ENCODE peak calls at places on chromosome 22, in six cellular contexts. F is AG09319, M is WTC11, O is GM12865, W is thoracic aorta, A is progenitor cell of endocrine pancreas. C is an unnamed sample.
A peak's percentile ranks its signal among the peaks of the same experiment; 100 is the strongest.

GRCh38 chr22:46588279-46589140 is 31.7 kb upstream of the GRAMD4 start:
- DNase-seq in F (no peak), M (no peak), O (no peak), W (no peak), A (no peak), C (no peak)

GRCh38 chr22:32023251-32023827 is 19.7 kb upstream of the SLC5A1 start:
- DNase-seq in F (no peak), M (no peak), O (no peak), W (no peak), A (no peak), C (no peak)

GRCh38 chr22:23815781-23816551 is 22.8 kb downstream of the DERL3 start:
- DNase-seq in F (no peak), M (no peak), O (no peak), W (no peak), A (no peak), C (no peak)

GRCh38 chr22:17475318-17476212 is 87.7 kb upstream of the SLC25A18 start:
- DNase-seq in F (no peak), M (no peak), O (no peak), W (no peak), A (no peak), C (no peak)

GRCh38 chr22:24090581-24090980 is 79.5 kb downstream of the CABIN1 start:
- DNase-seq in F (no peak), M (no peak), O (no peak), W (no peak), A (no peak), C (no peak)

GRCh38 chr22:39169797-39170466 is 17.5 kb upstream of the CBX7 start:
- DNase-seq in F (no peak), M (no peak), O (no peak), W (no peak), A (no peak), C (no peak)

GRCh38 chr22:21672107-21672629 is 6.4 kb downstream of the PPIL2 start:
- DNase-seq in F (no peak), M (no peak), O (no peak), W (no peak), A (no peak), C (no peak)

GRCh38 chr22:41482319-41482935 is 13.5 kb downstream of the ACO2 start:
- DNase-seq in F (no peak), M (no peak), O (peak; percentile 35), W (no peak), A (no peak), C (no peak)

GRCh38 chr22:23831261-23831660 is 7.5 kb downstream of the DERL3 start:
- DNase-seq in F (no peak), M (no peak), O (no peak), W (no peak), A (no peak), C (no peak)

GRCh38 chr22:25935266-25936058 is 193.5 kb downstream of the MYO18B start:
- DNase-seq in F (no peak), M (no peak), O (no peak), W (no peak), A (no peak), C (no peak)

GRCh38 chr22:40797427-40797826 is 21.7 kb downstream of the SLC25A17 start:
- DNase-seq in F (no peak), M (no peak), O (no peak), W (no peak), A (no peak), C (no peak)

GRCh38 chr22:46077669-46078099 is 72.6 kb upstream of the PPARA start:
- DNase-seq in F (no peak), M (peak; percentile 4), O (no peak), W (no peak), A (no peak), C (no peak)

GRCh38 chr22:35071784-35072183 is 5.8 kb downstream of the ISX start:
- DNase-seq in F (no peak), M (no peak), O (no peak), W (no peak), A (no peak), C (no peak)

GRCh38 chr22:40194656-40195055 is 16.9 kb downstream of the TNRC6B start:
- DNase-seq in F (no peak), M (no peak), O (no peak), W (no peak), A (no peak), C (no peak)

GRCh38 chr22:31327786-31328544 is 18.2 kb downstream of the PATZ1 start:
- DNase-seq in F (no peak), M (no peak), O (no peak), W (no peak), A (no peak), C (no peak)

GRCh38 chr22:44729391-44730012 is 22.9 kb upstream of the ARHGAP8 start:
- DNase-seq in F (peak; percentile 15), M (no peak), O (peak; percentile 24), W (no peak), A (no peak), C (no peak)

GRCh38 chr22:40567626-40568328 is 68.7 kb downstream of the MRTFA start:
- DNase-seq in F (no peak), M (no peak), O (no peak), W (no peak), A (no peak), C (no peak)

GRCh38 chr22:41772645-41773044 is 27.8 kb upstream of the CCDC134 start:
- DNase-seq in F (no peak), M (no peak), O (no peak), W (no peak), A (no peak), C (no peak)

GRCh38 chr22:19105867-19106802 is 16.1 kb downstream of the DGCR2 start:
- DNase-seq in F (no peak), M (peak; percentile 45), O (peak; percentile 51), W (no peak), A (no peak), C (no peak)

GRCh38 chr22:35230839-35231584 is 26.3 kb upstream of the HMGXB4 start:
- DNase-seq in F (no peak), M (no peak), O (peak; percentile 80), W (no peak), A (no peak), C (no peak)

GRCh38 chr22:39574779-39575551 is 4.4 kb downstream of the CACNA1I start:
- DNase-seq in F (peak; percentile 16), M (no peak), O (no peak), W (no peak), A (no peak), C (no peak)

GRCh38 chr22:32904044-32904443 is 102.5 kb downstream of the TIMP3 start:
- DNase-seq in F (no peak), M (peak; percentile 37), O (peak; percentile 28), W (no peak), A (no peak), C (no peak)

GRCh38 chr22:17705565-17706450 is 67.3 kb downstream of the BCL2L13 start:
- DNase-seq in F (no peak), M (no peak), O (no peak), W (no peak), A (no peak), C (no peak)

GRCh38 chr22:21904250-21904789 is 36.9 kb upstream of the MAPK1 start:
- DNase-seq in F (no peak), M (no peak), O (no peak), W (no peak), A (no peak), C (no peak)

DNA sequence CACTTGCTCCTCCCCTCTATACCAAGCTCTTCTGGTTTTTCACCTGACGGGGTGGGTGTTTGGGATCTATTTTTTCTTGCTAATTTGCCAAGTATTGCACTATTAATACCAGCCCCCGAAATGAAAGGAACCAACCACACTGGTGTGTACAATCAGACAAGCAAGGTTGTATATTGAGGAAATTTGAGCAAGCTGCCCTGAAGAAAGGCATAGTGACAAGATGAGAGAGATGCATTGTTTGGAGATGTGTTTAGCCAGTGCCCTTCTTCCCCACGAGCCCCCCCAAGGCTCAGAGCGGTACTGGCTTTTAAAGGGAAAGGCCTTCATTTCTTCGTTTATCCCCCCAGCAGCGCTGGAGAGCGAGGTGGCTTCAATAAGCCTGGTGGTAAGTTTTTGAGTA is 15.2 kb upstream of the GAS2L1 start:
- DNase-seq in F (no peak), M (no peak), O (no peak), W (no peak), A (no peak), C (no peak)
- TF ChIP-seq CTCF in F (no peak), M (no peak), O (no peak), W (no peak), A (no peak), C (no peak)

DNA sequence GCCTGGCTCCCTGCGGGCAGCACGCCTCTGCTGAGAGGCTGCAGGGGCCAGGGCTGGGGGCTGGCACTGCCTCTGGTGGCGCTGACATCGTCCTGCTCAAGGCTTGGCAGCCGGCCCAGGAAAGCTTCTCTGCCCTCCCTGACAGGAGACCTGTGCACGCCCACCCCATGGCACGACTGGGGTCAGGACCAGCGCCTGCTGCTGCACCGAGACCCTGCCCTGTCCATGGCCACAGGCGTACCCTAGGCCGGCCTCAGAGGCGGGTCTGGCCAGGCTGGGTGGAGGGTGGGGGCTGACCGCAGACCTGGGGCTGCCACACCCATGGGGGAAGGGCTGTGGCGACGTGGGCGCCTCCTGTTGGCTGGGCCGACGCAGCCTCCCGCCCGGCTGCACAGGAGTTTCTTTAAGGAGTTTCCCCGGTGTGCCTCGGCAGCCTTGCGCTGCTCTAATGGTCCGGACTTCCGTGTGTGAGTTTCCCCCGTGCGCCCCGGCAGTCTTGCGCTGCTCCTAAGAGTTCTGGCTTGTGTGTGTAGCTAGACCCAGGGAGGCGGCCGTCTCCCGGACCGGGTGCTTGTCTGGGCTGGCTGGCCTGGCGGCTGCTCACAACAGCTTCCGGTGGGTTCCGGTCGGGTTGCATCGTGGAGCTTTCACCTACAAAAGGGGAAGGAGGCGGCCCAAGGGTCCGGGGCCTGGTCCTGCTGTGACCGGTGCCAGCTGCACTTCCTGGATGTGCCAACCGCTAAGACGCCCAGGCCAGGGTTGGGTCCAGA is 4.7 kb downstream of the TRABD start:
- DNase-seq in F (peak; percentile 14), M (peak; percentile 68), O (peak; percentile 95), W (no peak), A (no peak), C (peak; percentile 85)
- TF ChIP-seq CTCF in F (peak; percentile 59), M (no peak), O (peak; percentile 49), W (peak; percentile 1), A (peak; percentile 30), C (no peak)

GRCh38 chr22:28232231-28232630 is 313.2 kb upstream of the PITPNB start:
- DNase-seq in F (no peak), M (no peak), O (no peak), W (no peak), A (no peak), C (no peak)

GRCh38 chr22:28231423-28231822 is 312.4 kb upstream of the PITPNB start:
- DNase-seq in F (no peak), M (no peak), O (no peak), W (no peak), A (no peak), C (no peak)

GRCh38 chr22:28229566-28230483 is 310.8 kb upstream of the PITPNB start:
- DNase-seq in F (no peak), M (no peak), O (no peak), W (no peak), A (no peak), C (no peak)

DNA sequence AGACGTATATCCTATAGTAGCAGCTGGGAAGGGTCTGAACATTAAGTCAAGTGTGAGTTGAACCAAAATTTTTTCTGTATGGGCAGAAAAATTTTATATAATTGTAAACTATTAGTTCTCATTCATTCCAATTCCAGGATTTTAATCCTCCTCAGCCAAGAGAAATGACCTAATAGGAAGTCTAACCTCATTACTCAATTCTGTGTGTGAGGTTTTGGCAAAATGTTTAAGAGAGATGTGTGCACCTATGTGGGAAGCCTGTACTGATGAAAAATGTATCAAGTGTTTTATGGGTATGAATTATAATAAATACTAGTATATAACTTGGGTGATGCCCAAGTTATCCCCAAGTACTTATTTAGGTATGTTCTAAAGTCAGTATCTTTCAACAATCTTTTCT is 311.6 kb upstream of the PITPNB start:
- DNase-seq in F (no peak), M (no peak), O (no peak), W (no peak), A (no peak), C (no peak)
- TF ChIP-seq CTCF in F (no peak), M (no peak), O (no peak), W (no peak), A (no peak), C (no peak)

GRCh38 chr22:49786976-49787843 is 40.5 kb downstream of the BRD1 start:
- DNase-seq in F (no peak), M (no peak), O (no peak), W (no peak), A (no peak), C (no peak)
- TF ChIP-seq CTCF in F (no peak), M (no peak), O (no peak), W (no peak), A (no peak), C (no peak)

C was measured in activated B cell treated with CpG ODN at 0.5 μM for 24 hours.